ENCODE peak calls at places on chromosome 18, in five cellular contexts. X, E, R, N and Z are unnamed samples.

GRCh38 chr18:77001041-77001440 is 131.5 kb downstream of the MBP start:
- DNase-seq in X (no peak), E (no peak), R (no peak), N (no peak), Z (no peak)

GRCh38 chr18:76564117-76564516 is 69.1 kb upstream of the ZNF516 start:
- DNase-seq in X (peak; percentile 62), E (no peak), R (no peak), N (no peak), Z (no peak)

GRCh38 chr18:74282359-74283254 is 9.2 kb downstream of the CYB5A start:
- DNase-seq in X (no peak), E (no peak), R (no peak), N (peak; percentile 44), Z (no peak)

GRCh38 chr18:56112013-56112749 is 524.2 kb upstream of the TCF4 start:
- DNase-seq in X (no peak), E (no peak), R (peak; percentile 45), N (no peak), Z (no peak)

GRCh38 chr18:13051950-13052349 is 60.8 kb downstream of the CEP192 start:
- DNase-seq in X (no peak), E (no peak), R (peak; percentile 17), N (no peak), Z (no peak)

GRCh38 chr18:64800151-64800550 is 651.3 kb upstream of the LINC00305 start:
- DNase-seq in X (no peak), E (no peak), R (no peak), N (no peak), Z (no peak)

GRCh38 chr18:51051105-51051712 is 21.2 kb downstream of the SMAD4 start:
- DNase-seq in X (peak; percentile 38), E (no peak), R (no peak), N (peak; percentile 33), Z (peak; percentile 12)

GRCh38 chr18:4455113-4455811 is at the start of gene DLGAP1:
- DNase-seq in X (no peak), E (peak; percentile 51), R (no peak), N (peak; percentile 1), Z (no peak)

GRCh38 chr18:37438417-37439180 is 127.0 kb downstream of the CELF4 start:
- DNase-seq in X (no peak), E (no peak), R (no peak), N (no peak), Z (no peak)

GRCh38 chr18:9474103-9474982 is 970 bp upstream of the RALBP1 start:
- DNase-seq in X (peak; percentile 72), E (no peak), R (no peak), N (peak; percentile 66), Z (no peak)

GRCh38 chr18:3119401-3120323 is 100.1 kb downstream of the MYOM1 start:
- DNase-seq in X (no peak), E (no peak), R (no peak), N (peak; percentile 60), Z (no peak)

GRCh38 chr18:9765505-9765904 is 57.4 kb downstream of the RAB31 start:
- DNase-seq in X (no peak), E (no peak), R (no peak), N (peak; percentile 45), Z (no peak)

GRCh38 chr18:3118195-3119010 is 101.4 kb downstream of the MYOM1 start:
- DNase-seq in X (no peak), E (no peak), R (no peak), N (peak; percentile 32), Z (no peak)

GRCh38 chr18:31041346-31042067 is 1.0 kb downstream of the DSC3 start:
- DNase-seq in X (no peak), E (no peak), R (no peak), N (no peak), Z (no peak)

GRCh38 chr18:13136056-13136688 is 82.4 kb upstream of the LDLRAD4 start:
- DNase-seq in X (no peak), E (no peak), R (no peak), N (no peak), Z (peak; percentile 3)

GRCh38 chr18:75204262-75204977 is 4.5 kb downstream of the PTGR3 start:
- DNase-seq in X (no peak), E (no peak), R (no peak), N (no peak), Z (no peak)

GRCh38 chr18:59249186-59249774 is 24.0 kb downstream of the RAX start:
- DNase-seq in X (peak; percentile 75), E (no peak), R (no peak), N (peak; percentile 58), Z (peak; percentile 21)

GRCh38 chr18:11512096-11513030 is 97.0 kb upstream of the SLC35G4 start:
- DNase-seq in X (no peak), E (no peak), R (no peak), N (peak; percentile 68), Z (no peak)

GRCh38 chr18:79577451-79578395 is 101.9 kb upstream of the CTDP1 start:
- DNase-seq in X (no peak), E (no peak), R (no peak), N (no peak), Z (peak; percentile 34)

GRCh38 chr18:13240060-13240725 is 21.6 kb downstream of the LDLRAD4 start:
- DNase-seq in X (no peak), E (no peak), R (no peak), N (no peak), Z (no peak)

GRCh38 chr18:76554788-76555187 is 59.7 kb upstream of the ZNF516 start:
- DNase-seq in X (no peak), E (no peak), R (no peak), N (no peak), Z (no peak)

GRCh38 chr18:32219431-32219830 is 29.6 kb downstream of the MEP1B start:
- DNase-seq in X (no peak), E (no peak), R (no peak), N (no peak), Z (no peak)

GRCh38 chr18:7954229-7954628 is 387.1 kb downstream of the PTPRM start:
- DNase-seq in X (no peak), E (no peak), R (no peak), N (no peak), Z (no peak)

GRCh38 chr18:7895346-7895745 is 328.2 kb downstream of the PTPRM start:
- DNase-seq in X (no peak), E (no peak), R (no peak), N (no peak), Z (no peak)

GRCh38 chr18:63758616-63759015 is 16.6 kb upstream of the SERPINB7 start:
- DNase-seq in X (no peak), E (no peak), R (no peak), N (no peak), Z (no peak)

GRCh38 chr18:73153271-73153670 is 285.5 kb upstream of the NETO1 start:
- DNase-seq in X (no peak), E (no peak), R (no peak), N (no peak), Z (no peak)

GRCh38 chr18:25685088-25685487 is 333.1 kb upstream of the ZNF521 start:
- DNase-seq in X (no peak), E (no peak), R (no peak), N (no peak), Z (no peak)
- H2AFZ ChIP-seq in X (no peak overlapping the region), E (peak overlapping the region; percentile 49), R (no peak overlapping the region), N (no peak overlapping the region), Z (no peak overlapping the region)

GRCh38 chr18:54717673-54718435 is 110.4 kb upstream of the RAB27B start:
- DNase-seq in X (no peak), E (peak; percentile 3), R (peak; percentile 16), N (no peak), Z (no peak)
- TF ChIP-seq ZNF274 in X (no peak), E (no peak), R (no peak), N (no peak), Z (no peak)

GRCh38 chr18:58167073-58167472 is 123.0 kb downstream of the NEDD4L start:
- DNase-seq in X (no peak), E (no peak), R (no peak), N (no peak), Z (no peak)

GRCh38 chr18:58168986-58169385 is 125.0 kb downstream of the NEDD4L start:
- DNase-seq in X (no peak), E (no peak), R (no peak), N (no peak), Z (no peak)

GRCh38 chr18:58166278-58166844 is 122.3 kb downstream of the NEDD4L start:
- DNase-seq in X (no peak), E (no peak), R (no peak), N (no peak), Z (no peak)

GRCh38 chr18:58169472-58169871 is 125.4 kb downstream of the NEDD4L start:
- DNase-seq in X (no peak), E (no peak), R (no peak), N (no peak), Z (no peak)

DNA sequence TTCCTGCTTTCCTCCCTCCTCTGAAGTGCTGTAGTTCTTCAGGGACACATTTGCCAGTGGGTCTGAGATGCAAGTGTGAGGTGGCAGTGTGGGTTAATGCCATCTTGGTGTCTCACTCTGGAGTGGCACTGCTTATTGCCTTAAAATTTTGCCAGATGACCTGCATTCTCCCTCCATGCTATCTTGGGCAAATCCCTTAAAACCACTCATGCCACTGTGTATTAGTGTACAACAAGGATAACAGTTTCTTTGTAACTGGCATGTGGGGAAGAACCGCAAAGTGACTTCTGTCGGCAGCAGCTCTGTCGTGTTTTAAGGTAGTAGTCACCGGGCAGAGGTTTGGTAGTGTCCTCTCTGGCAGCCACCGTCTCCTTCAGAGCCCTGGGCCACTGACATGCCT is 124.2 kb downstream of the NEDD4L start:
- DNase-seq in X (no peak), E (no peak), R (no peak), N (no peak), Z (no peak)
- H2AFZ ChIP-seq in X (no peak overlapping the region), E (no peak overlapping the region), R (no peak overlapping the region), N (no peak overlapping the region), Z (no peak overlapping the region)

DNA sequence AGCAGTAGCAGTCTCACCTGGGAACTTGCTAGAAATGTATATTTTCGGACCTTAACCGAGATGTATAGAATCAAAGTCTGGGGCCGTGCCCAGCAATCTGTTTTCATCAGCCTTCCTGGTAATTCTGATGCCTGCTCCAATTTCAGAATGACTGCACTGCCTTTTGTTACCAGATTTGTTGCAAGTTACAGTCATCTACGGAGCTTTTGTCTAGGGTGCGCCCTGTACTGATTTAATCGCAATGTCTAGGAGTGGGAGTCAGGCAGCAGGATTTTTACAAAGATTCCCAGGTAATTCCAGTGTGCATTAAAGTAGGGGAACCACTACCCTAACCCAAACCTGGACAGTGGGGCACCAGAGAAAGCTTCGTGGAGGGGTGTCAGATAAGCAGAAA is 178.0 kb downstream of the HAUS1 start:
- DNase-seq in X (no peak), E (no peak), R (no peak), N (no peak), Z (no peak)
- TF ChIP-seq ZNF274 in X (no peak), E (no peak), R (no peak), N (no peak), Z (no peak)

DNA sequence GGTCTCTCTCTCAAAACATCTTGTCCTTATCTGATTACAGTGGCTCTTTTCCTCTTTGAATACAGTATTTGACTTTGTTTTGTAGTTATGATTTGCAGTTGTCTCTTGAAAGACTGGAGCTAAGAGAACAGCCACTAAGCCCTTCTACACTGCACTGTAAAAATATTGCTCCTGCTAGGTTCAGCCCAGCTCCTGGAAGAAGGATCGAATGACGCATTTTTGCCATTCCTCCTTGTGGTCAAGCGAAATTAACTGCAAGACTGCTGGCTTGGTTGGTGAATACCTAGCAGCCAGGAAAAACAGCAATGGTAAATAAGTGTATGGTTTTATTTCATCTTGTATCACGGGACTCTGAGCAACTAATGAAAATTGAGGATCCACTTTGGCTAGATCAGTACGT is 407.8 kb upstream of the CDH2 start:
- DNase-seq in X (peak; percentile 18), E (peak; percentile 10), R (no peak), N (no peak), Z (no peak)
- H2AFZ ChIP-seq in X (peak overlapping the region; percentile 40), E (peak overlapping the region; percentile 55), R (no peak overlapping the region), N (no peak overlapping the region), Z (no peak overlapping the region)